ENCODE peak calls at places on chromosomes 6 and 20, in seven cellular contexts. One of them, this sample, is unnamed.

GRCh38 chr6:145028144-145028818 is 707.0 kb downstream of the EPM2A start:
- DNase-seq in body of pancreas: no peak
- DNase-seq in astrocyte: no peak
- DNase-seq in uterus: no peak
- DNase-seq in brain microvascular endothelial cell: peak; percentile 48
- DNase-seq in WERI-Rb-1: peak; percentile 26
- DNase-seq in right cardiac atrium: no peak
- DNase-seq in this sample: peak; percentile 7

GRCh38 chr6:54813901-54814300 is 32.7 kb upstream of the FAM83B start:
- DNase-seq in brain microvascular endothelial cell: no peak
- DNase-seq in astrocyte: peak; percentile 61
- DNase-seq in right cardiac atrium: no peak
- DNase-seq in WERI-Rb-1: no peak
- DNase-seq in uterus: no peak
- DNase-seq in body of pancreas: no peak
- DNase-seq in this sample: no peak

GRCh38 chr6:89412071-89413005 is at the start of gene RRAGD:
- DNase-seq in astrocyte: no peak
- DNase-seq in uterus: peak; percentile 35
- DNase-seq in brain microvascular endothelial cell: no peak
- DNase-seq in body of pancreas: peak; percentile 72
- DNase-seq in WERI-Rb-1: peak; percentile 87
- DNase-seq in right cardiac atrium: peak; percentile 89
- DNase-seq in this sample: peak; percentile 77

GRCh38 chr6:151765444-151765886 is 42.0 kb upstream of the ESR1 start:
- DNase-seq in astrocyte: peak; percentile 85
- DNase-seq in body of pancreas: peak; percentile 56
- DNase-seq in WERI-Rb-1: peak; percentile 57
- DNase-seq in right cardiac atrium: no peak
- DNase-seq in uterus: peak; percentile 75
- DNase-seq in brain microvascular endothelial cell: peak; percentile 95
- DNase-seq in this sample: peak; percentile 77

GRCh38 chr6:42404494-42404893 is 47.2 kb downstream of the TRERF1 start:
- DNase-seq in brain microvascular endothelial cell: peak; percentile 47
- DNase-seq in WERI-Rb-1: no peak
- DNase-seq in uterus: no peak
- DNase-seq in body of pancreas: no peak
- DNase-seq in right cardiac atrium: no peak
- DNase-seq in astrocyte: peak; percentile 65
- DNase-seq in this sample: no peak

GRCh38 chr6:50062051-50062450 is 12.3 kb upstream of the DEFB112 start:
- DNase-seq in WERI-Rb-1: peak; percentile 31
- DNase-seq in body of pancreas: no peak
- DNase-seq in astrocyte: no peak
- DNase-seq in uterus: no peak
- DNase-seq in brain microvascular endothelial cell: no peak
- DNase-seq in right cardiac atrium: no peak
- DNase-seq in this sample: no peak

GRCh38 chr20:41476013-41476441 is 109.4 kb upstream of the EMILIN3 start:
- DNase-seq in uterus: no peak
- DNase-seq in body of pancreas: peak; percentile 73
- DNase-seq in astrocyte: peak; percentile 78
- DNase-seq in WERI-Rb-1: no peak
- DNase-seq in right cardiac atrium: no peak
- DNase-seq in brain microvascular endothelial cell: peak; percentile 52
- DNase-seq in this sample: peak; percentile 94

GRCh38 chr6:72218125-72218524 is 331.8 kb downstream of the RIMS1 start:
- DNase-seq in right cardiac atrium: no peak
- DNase-seq in brain microvascular endothelial cell: peak; percentile 38
- DNase-seq in body of pancreas: peak; percentile 54
- DNase-seq in uterus: no peak
- DNase-seq in astrocyte: peak; percentile 10
- DNase-seq in WERI-Rb-1: peak; percentile 76
- DNase-seq in this sample: peak; percentile 58

GRCh38 chr6:33578588-33579011 is 1.5 kb downstream of the BAK1 start:
- DNase-seq in brain microvascular endothelial cell: no peak
- DNase-seq in right cardiac atrium: no peak
- DNase-seq in WERI-Rb-1: no peak
- DNase-seq in astrocyte: no peak
- DNase-seq in body of pancreas: no peak
- DNase-seq in uterus: no peak
- DNase-seq in this sample: no peak

GRCh38 chr6:135901776-135902524 is 50.4 kb downstream of the PDE7B start:
- DNase-seq in body of pancreas: peak; percentile 16
- DNase-seq in astrocyte: peak; percentile 92
- DNase-seq in WERI-Rb-1: no peak
- DNase-seq in uterus: peak; percentile 64
- DNase-seq in right cardiac atrium: peak; percentile 73
- DNase-seq in brain microvascular endothelial cell: peak; percentile 79
- DNase-seq in this sample: no peak

GRCh38 chr6:31796993-31797385 is 1.4 kb upstream of the VARS1 start:
- DNase-seq in brain microvascular endothelial cell: no peak
- DNase-seq in WERI-Rb-1: no peak
- DNase-seq in astrocyte: no peak
- DNase-seq in right cardiac atrium: no peak
- DNase-seq in body of pancreas: no peak
- DNase-seq in uterus: no peak
- DNase-seq in this sample: no peak

GRCh38 chr6:2807342-2808090 is 34.1 kb downstream of the SERPINB1 start:
- DNase-seq in astrocyte: no peak
- DNase-seq in body of pancreas: peak; percentile 58
- DNase-seq in WERI-Rb-1: no peak
- DNase-seq in brain microvascular endothelial cell: no peak
- DNase-seq in right cardiac atrium: peak; percentile 59
- DNase-seq in uterus: no peak
- DNase-seq in this sample: no peak

GRCh38 chr20:21503345-21503744 is 10.5 kb downstream of the NKX2-2 start:
- DNase-seq in astrocyte: peak; percentile 83
- DNase-seq in body of pancreas: no peak
- DNase-seq in WERI-Rb-1: no peak
- DNase-seq in brain microvascular endothelial cell: peak; percentile 51
- DNase-seq in right cardiac atrium: no peak
- DNase-seq in uterus: no peak
- DNase-seq in this sample: peak; percentile 69

GRCh38 chr6:44500074-44500473 is 112.6 kb downstream of the CDC5L start:
- DNase-seq in body of pancreas: no peak
- DNase-seq in astrocyte: no peak
- DNase-seq in brain microvascular endothelial cell: no peak
- DNase-seq in uterus: no peak
- DNase-seq in right cardiac atrium: no peak
- DNase-seq in WERI-Rb-1: no peak
- DNase-seq in this sample: no peak

GRCh38 chr6:144528605-144529425 is 243.7 kb downstream of the UTRN start:
- DNase-seq in WERI-Rb-1: peak; percentile 35
- DNase-seq in uterus: no peak
- DNase-seq in right cardiac atrium: no peak
- DNase-seq in astrocyte: peak; percentile 44
- DNase-seq in brain microvascular endothelial cell: peak; percentile 73
- DNase-seq in body of pancreas: peak; percentile 12
- DNase-seq in this sample: peak; percentile 69

GRCh38 chr20:8720089-8720488 is 348.8 kb upstream of the PLCB4 start:
- DNase-seq in uterus: no peak
- DNase-seq in WERI-Rb-1: no peak
- DNase-seq in body of pancreas: no peak
- DNase-seq in astrocyte: no peak
- DNase-seq in right cardiac atrium: no peak
- DNase-seq in brain microvascular endothelial cell: no peak
- DNase-seq in this sample: no peak

GRCh38 chr6:162701551-162701950 is 26.0 kb downstream of the PRKN start:
- DNase-seq in body of pancreas: no peak
- DNase-seq in astrocyte: no peak
- DNase-seq in right cardiac atrium: no peak
- DNase-seq in WERI-Rb-1: no peak
- DNase-seq in brain microvascular endothelial cell: no peak
- DNase-seq in uterus: no peak
- DNase-seq in this sample: no peak

GRCh38 chr6:93799226-93799625 is 379.9 kb upstream of the EPHA7 start:
- DNase-seq in brain microvascular endothelial cell: no peak
- DNase-seq in WERI-Rb-1: no peak
- DNase-seq in astrocyte: peak; percentile 22
- DNase-seq in right cardiac atrium: no peak
- DNase-seq in uterus: no peak
- DNase-seq in body of pancreas: no peak
- DNase-seq in this sample: no peak

GRCh38 chr20:57881466-57882405 is 171.9 kb upstream of the PMEPA1 start:
- DNase-seq in brain microvascular endothelial cell: no peak
- DNase-seq in uterus: no peak
- DNase-seq in WERI-Rb-1: no peak
- DNase-seq in body of pancreas: no peak
- DNase-seq in astrocyte: no peak
- DNase-seq in right cardiac atrium: no peak
- DNase-seq in this sample: peak; percentile 89

GRCh38 chr6:108348655-108349349 is 53.9 kb downstream of the AFG1L start:
- DNase-seq in astrocyte: no peak
- DNase-seq in body of pancreas: no peak
- DNase-seq in WERI-Rb-1: no peak
- DNase-seq in right cardiac atrium: no peak
- DNase-seq in brain microvascular endothelial cell: no peak
- DNase-seq in uterus: no peak
- DNase-seq in this sample: no peak

DNA sequence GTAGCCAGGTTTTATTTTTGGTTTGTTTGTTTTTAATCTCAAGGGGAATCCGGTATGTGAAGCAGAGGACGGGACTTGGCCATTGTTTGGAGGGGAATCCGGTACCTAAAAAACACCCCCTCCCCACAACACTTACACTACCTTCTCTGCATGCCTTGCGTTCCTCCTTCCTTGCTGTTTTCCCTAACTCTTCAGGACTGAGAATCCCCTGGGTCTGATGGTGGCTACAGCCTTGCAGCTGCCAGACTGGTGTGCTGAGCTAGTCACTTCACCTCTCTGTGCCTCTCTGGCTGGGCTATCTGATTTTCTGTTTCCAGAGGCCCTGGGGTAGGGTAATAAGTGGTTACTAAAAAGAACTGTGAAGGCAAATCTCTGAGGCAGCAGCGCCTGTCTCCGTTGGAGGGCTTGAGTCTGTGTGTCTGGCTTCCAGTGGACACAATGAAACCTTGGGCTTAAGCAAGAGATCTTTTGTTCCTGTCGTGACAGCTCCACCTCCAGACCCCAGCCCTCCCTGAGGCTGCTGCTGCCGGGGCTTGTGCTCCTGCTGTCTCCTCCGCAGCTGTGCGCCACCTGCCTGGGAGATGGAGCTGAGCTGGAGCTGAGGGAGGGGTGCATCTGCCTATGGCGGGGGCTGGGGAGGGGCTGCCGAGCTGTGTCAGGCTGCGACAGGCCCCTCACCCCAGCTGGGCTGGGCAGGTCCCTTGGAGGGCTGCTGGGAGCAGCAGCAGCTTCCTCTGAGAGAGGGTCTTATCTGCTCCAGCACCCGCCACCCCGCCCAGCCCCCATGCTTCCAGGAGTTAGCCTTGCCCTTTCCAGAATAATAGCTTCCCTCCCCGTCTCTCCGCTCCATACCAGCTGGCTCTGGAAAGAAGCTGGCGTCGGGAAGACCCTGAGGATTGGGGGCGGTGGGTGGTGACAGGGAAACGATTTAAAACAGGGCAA is 65.8 kb upstream of the CCDC167 start:
- DNase-seq in right cardiac atrium: peak; percentile 65
- DNase-seq in astrocyte: no peak
- DNase-seq in uterus: no peak
- DNase-seq in brain microvascular endothelial cell: no peak
- DNase-seq in body of pancreas: no peak
- DNase-seq in WERI-Rb-1: peak; percentile 94
- DNase-seq in this sample: peak; percentile 31
- H3K4me3 ChIP-seq in right cardiac atrium: peak overlapping the region; percentile 27
- H3K4me3 ChIP-seq in astrocyte: peak overlapping the region; percentile 61
- H3K4me3 ChIP-seq in uterus: peak overlapping the region; percentile 24
- H3K4me3 ChIP-seq in brain microvascular endothelial cell: peak overlapping the region; percentile 44
- H3K4me3 ChIP-seq in body of pancreas: no peak overlapping the region
- H3K4me3 ChIP-seq in WERI-Rb-1: peak overlapping the region; percentile 70
- H3K4me3 ChIP-seq in this sample: peak overlapping the region; percentile 33

GRCh38 chr6:7556394-7557106 is 15.1 kb downstream of the DSP start:
- DNase-seq in right cardiac atrium: no peak
- DNase-seq in body of pancreas: no peak
- DNase-seq in WERI-Rb-1: no peak
- DNase-seq in brain microvascular endothelial cell: no peak
- DNase-seq in uterus: no peak
- DNase-seq in astrocyte: no peak
- DNase-seq in this sample: no peak
- H3K27me3 ChIP-seq in right cardiac atrium: no peaks in the 10 kb centered on the region
- H3K27me3 ChIP-seq in body of pancreas: no peaks in the 10 kb centered on the region
- H3K27me3 ChIP-seq in WERI-Rb-1: no peaks in the 10 kb centered on the region
- H3K27me3 ChIP-seq in brain microvascular endothelial cell: no peaks in the 10 kb centered on the region
- H3K27me3 ChIP-seq in uterus: peaks cover 4% of the 10 kb centered on the region
- H3K27me3 ChIP-seq in astrocyte: no peaks in the 10 kb centered on the region
- H3K27me3 ChIP-seq in this sample: no peaks in the 10 kb centered on the region

GRCh38 chr6:37103169-37104039 is 66.5 kb upstream of the PIM1 start:
- DNase-seq in body of pancreas: peak; percentile 98
- DNase-seq in uterus: peak; percentile 46
- DNase-seq in astrocyte: no peak
- DNase-seq in brain microvascular endothelial cell: no peak
- DNase-seq in WERI-Rb-1: peak; percentile 78
- DNase-seq in right cardiac atrium: peak; percentile 74
- DNase-seq in this sample: peak; percentile 85
- H3K4me3 ChIP-seq in body of pancreas: no peak overlapping the region
- H3K4me3 ChIP-seq in uterus: peak overlapping the region; percentile 46
- H3K4me3 ChIP-seq in astrocyte: peak overlapping the region; percentile 54
- H3K4me3 ChIP-seq in brain microvascular endothelial cell: peak overlapping the region; percentile 52
- H3K4me3 ChIP-seq in WERI-Rb-1: peak overlapping the region; percentile 53
- H3K4me3 ChIP-seq in right cardiac atrium: peak overlapping the region; percentile 41
- H3K4me3 ChIP-seq in this sample: peak overlapping the region; percentile 42

GRCh38 chr20:46482864-46483263 is 30.5 kb downstream of the ZNF334 start:
- DNase-seq in astrocyte: no peak
- DNase-seq in brain microvascular endothelial cell: no peak
- DNase-seq in right cardiac atrium: no peak
- DNase-seq in uterus: no peak
- DNase-seq in WERI-Rb-1: no peak
- DNase-seq in body of pancreas: no peak
- DNase-seq in this sample: no peak

GRCh38 chr20:46485431-46485830 is 27.9 kb downstream of the ZNF334 start:
- DNase-seq in WERI-Rb-1: no peak
- DNase-seq in astrocyte: no peak
- DNase-seq in right cardiac atrium: no peak
- DNase-seq in brain microvascular endothelial cell: no peak
- DNase-seq in body of pancreas: no peak
- DNase-seq in uterus: no peak
- DNase-seq in this sample: peak; percentile 34

GRCh38 chr20:46484954-46485353 is 28.4 kb downstream of the ZNF334 start:
- DNase-seq in right cardiac atrium: no peak
- DNase-seq in uterus: no peak
- DNase-seq in WERI-Rb-1: no peak
- DNase-seq in brain microvascular endothelial cell: no peak
- DNase-seq in body of pancreas: no peak
- DNase-seq in astrocyte: no peak
- DNase-seq in this sample: no peak

GRCh38 chr20:46487628-46488027 is 25.7 kb downstream of the ZNF334 start:
- DNase-seq in WERI-Rb-1: no peak
- DNase-seq in astrocyte: no peak
- DNase-seq in brain microvascular endothelial cell: no peak
- DNase-seq in uterus: no peak
- DNase-seq in body of pancreas: no peak
- DNase-seq in right cardiac atrium: no peak
- DNase-seq in this sample: no peak

DNA sequence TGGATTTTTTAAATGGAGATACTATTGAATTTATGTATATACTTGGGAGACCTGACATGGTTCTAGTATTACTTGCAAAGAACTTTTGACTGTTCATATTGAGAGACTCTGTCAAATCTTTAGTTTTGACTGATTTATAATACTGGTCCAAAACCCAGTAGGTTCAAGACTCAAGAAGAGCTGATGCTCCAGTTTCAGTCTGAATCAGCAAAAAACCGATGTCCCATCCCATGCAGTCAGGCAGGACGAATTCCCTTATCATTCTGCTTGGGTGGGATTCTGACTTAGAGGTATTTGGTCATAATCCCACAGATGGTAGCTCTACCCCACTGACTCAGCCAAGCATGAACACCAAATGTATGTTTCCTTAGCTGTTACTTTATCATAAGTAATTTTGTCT is 29.5 kb downstream of the ZNF334 start:
- DNase-seq in body of pancreas: no peak
- DNase-seq in WERI-Rb-1: no peak
- DNase-seq in right cardiac atrium: no peak
- DNase-seq in uterus: no peak
- DNase-seq in astrocyte: no peak
- DNase-seq in brain microvascular endothelial cell: no peak
- DNase-seq in this sample: no peak
- H3K27me3 ChIP-seq in body of pancreas: no peaks in the 10 kb centered on the region
- H3K27me3 ChIP-seq in WERI-Rb-1: no peaks in the 10 kb centered on the region
- H3K27me3 ChIP-seq in right cardiac atrium: no peaks in the 10 kb centered on the region
- H3K27me3 ChIP-seq in uterus: no peaks in the 10 kb centered on the region
- H3K27me3 ChIP-seq in astrocyte: no peaks in the 10 kb centered on the region
- H3K27me3 ChIP-seq in brain microvascular endothelial cell: peaks cover 3% of the 10 kb centered on the region
- H3K27me3 ChIP-seq in this sample: no peaks in the 10 kb centered on the region